ENCODE peak calls at places on chromosomes 7 and 10, in seven cellular contexts. F is transverse colon; X is breast epithelium; V is ovary; Y is CD8-positive, alpha-beta memory T cell; U is IMR-90; O is CD4-positive, CD25-positive, alpha-beta regulatory T cell. L is an unnamed sample. For H3K4me1, the result is how much of the 10 kb centered on the place peaks cover.

GRCh38 chr10:66398653-66399052 is 527.2 kb upstream of the LRRTM3 start:
- DNase-seq in O (no peak), Y (no peak), F (no peak), U (no peak), V (no peak), X (no peak), L (no peak)

GRCh38 chr7:46450871-46451270 is 529.8 kb upstream of the IGFBP3 start:
- DNase-seq in U (peak), V (no peak), Y (no peak), O (no peak), F (no peak), X (no peak), L (no peak)

GRCh38 chr7:114656471-114656870 is 241.9 kb downstream of the FOXP2 start:
- DNase-seq in U (no peak), Y (no peak), O (no peak), X (no peak), F (no peak), V (no peak), L (no peak)

GRCh38 chr7:13198741-13199140 is 511.3 kb downstream of the ARL4A start:
- DNase-seq in X (no peak), V (no peak), O (no peak), U (peak), Y (no peak), F (no peak), L (no peak)

GRCh38 chr7:46752881-46753366 is 829.0 kb downstream of the TNS3 start:
- DNase-seq in F (no peak), Y (no peak), V (no peak), X (no peak), U (peak), O (no peak), L (no peak)

GRCh38 chr10:72019085-72019876 is 55.1 kb downstream of the CHST3 start:
- DNase-seq in X (no peak), V (no peak), U (no peak), Y (no peak), O (no peak), F (no peak), L (no peak)

GRCh38 chr7:5423844-5424688 is 432 bp upstream of the TNRC18 start:
- DNase-seq in V (peak), U (peak), F (peak), Y (peak), O (no peak), X (peak), L (peak)

GRCh38 chr10:111968624-111969023 is 214.9 kb downstream of the GPAM start:
- DNase-seq in O (no peak), F (no peak), Y (no peak), V (no peak), U (no peak), X (no peak), L (no peak)

GRCh38 chr7:107501593-107501992 is 31.7 kb downstream of the GPR22 start:
- DNase-seq in O (no peak), Y (no peak), F (peak), V (no peak), U (peak), X (no peak), L (no peak)

DNA sequence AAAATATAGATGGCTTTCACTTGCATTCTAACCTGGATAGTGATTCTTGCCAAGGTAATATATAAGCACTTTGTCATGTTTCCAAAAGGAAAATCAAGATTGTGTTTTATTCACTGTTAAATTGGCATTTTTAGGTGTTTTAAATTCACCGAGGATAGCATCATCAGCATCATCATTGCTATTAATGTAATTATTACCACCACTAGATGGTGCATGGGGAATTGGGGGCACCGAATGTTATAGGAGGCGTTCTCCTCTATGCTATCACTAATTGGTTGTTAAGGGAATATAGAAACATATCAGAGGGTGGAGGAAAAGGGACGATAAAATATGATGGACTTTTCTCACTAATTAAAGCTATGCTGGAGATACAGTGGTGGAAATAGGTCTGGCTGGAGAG is 95.5 kb downstream of the CELF2 start:
- DNase-seq in F (no peak), Y (peak), X (no peak), O (no peak), U (no peak), V (no peak), L (no peak)
- H3K4me1 ChIP-seq in F (under half), Y (under half), X (under half), O (under half), U (under half), V (under half), L (under half)

GRCh38 chr10:5574642-5575131 is 49.9 kb downstream of the CALML3 start:
- DNase-seq in V (no peak), F (peak), Y (no peak), X (no peak), U (no peak), O (no peak), L (no peak)

GRCh38 chr10:5576154-5576748 is 51.5 kb downstream of the CALML3 start:
- DNase-seq in Y (no peak), V (no peak), O (no peak), X (no peak), U (no peak), F (no peak), L (no peak)

GRCh38 chr10:5576780-5577472 is 52.2 kb downstream of the CALML3 start:
- DNase-seq in U (no peak), Y (no peak), F (no peak), X (no peak), O (no peak), V (no peak), L (no peak)

GRCh38 chr10:5575144-5575481 is 50.4 kb downstream of the CALML3 start:
- DNase-seq in U (no peak), F (no peak), V (no peak), Y (no peak), O (no peak), X (no peak), L (no peak)

GRCh38 chr10:5575482-5576153 is 50.9 kb downstream of the CALML3 start:
- DNase-seq in V (peak), X (no peak), Y (no peak), O (no peak), F (no peak), U (peak), L (no peak)
- H3K4me1 ChIP-seq in V (under half), X (under half), Y (under half), O (under half), F (under half), U (under half), L (under half)

GRCh38 chr10:120651000-120651399 is 194.0 kb downstream of the PLPP4 start:
- DNase-seq in X (no peak), Y (no peak), U (no peak), V (no peak), O (no peak), F (no peak), L (no peak)
- H3K4me1 ChIP-seq in X (under half), Y (under half), U (under half), V (under half), O (under half), F (under half), L (under half)

DNA sequence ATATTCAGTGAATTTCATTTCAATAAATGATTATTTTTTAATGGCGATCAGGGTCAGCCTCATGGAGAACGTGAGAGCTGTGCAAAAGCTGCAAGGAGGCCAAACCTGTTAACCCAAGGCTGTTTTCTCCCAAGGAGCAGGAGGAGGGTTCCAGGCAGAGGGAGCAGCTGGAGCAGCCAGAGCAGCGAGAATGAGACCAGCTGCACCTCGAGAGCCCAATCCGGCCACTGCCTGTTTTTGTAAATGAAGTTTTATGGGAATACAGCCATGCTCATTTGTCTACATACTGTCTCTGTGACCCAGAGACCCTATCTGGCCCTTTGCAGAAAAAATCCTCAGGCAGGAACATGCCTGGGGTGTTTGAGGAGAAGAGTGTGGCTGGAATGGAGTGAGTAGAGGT is 104.9 kb downstream of the GRK5 start:
- DNase-seq in V (no peak), F (no peak), X (no peak), Y (no peak), U (no peak), O (no peak), L (no peak)
- H3K4me1 ChIP-seq in V (under half), F (under half), X (under half), Y (under half), U (under half), O (under half), L (under half)

GRCh38 chr10:86252051-86252450 is 114.5 kb downstream of the GRID1 start:
- DNase-seq in O (no peak), X (no peak), V (no peak), Y (no peak), U (no peak), F (no peak), L (no peak)

GRCh38 chr10:86254526-86255174 is 111.9 kb downstream of the GRID1 start:
- DNase-seq in V (no peak), X (no peak), U (no peak), Y (no peak), F (no peak), O (no peak), L (no peak)

GRCh38 chr10:86252573-86252972 is 114.0 kb downstream of the GRID1 start:
- DNase-seq in V (no peak), F (no peak), O (no peak), X (no peak), U (no peak), Y (no peak), L (no peak)

GRCh38 chr10:86254081-86254480 is 112.5 kb downstream of the GRID1 start:
- DNase-seq in V (no peak), O (no peak), X (no peak), Y (no peak), U (no peak), F (no peak), L (no peak)

DNA sequence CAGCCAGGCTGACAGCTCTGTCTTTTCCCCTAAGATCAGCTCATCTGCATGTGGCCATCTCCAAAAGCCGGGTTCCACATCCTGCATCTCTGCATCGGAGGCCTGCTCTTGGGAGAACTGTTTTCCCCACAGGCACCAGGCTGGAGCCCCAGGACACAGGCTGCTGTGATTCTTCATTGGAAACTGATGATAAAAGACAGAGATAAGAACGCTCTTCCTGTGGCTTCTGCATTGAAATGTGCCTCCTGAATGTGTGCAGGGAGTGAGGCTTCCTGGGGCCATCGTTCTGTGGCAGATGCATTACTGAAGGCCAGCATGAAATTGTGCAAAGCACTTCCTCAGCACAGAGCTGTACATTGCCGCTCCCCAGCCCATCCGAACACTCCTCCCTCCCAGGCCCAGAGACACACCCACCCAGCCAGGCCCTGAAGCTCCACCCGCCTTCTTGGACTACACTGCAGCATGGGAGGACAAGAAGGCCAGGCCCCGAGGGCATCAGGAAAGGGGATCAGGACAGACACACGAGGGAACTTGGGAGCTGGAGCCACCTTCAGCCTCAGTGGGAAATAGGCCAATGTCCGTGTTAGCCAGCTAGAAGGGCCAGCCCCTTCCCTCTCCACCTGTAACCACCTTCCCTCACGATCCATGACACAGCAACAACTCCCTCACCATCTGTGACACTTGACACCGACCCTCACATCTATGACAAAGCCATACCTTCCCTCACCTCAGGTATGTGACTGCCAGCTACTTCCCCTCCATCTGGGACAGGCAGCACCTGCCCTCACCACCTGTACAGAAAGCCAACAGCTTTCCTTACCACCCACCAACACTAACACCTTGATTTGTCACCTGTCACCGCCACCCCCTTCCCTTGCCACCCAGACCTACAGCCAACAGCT is 113.2 kb downstream of the GRID1 start:
- DNase-seq in X (no peak), F (no peak), U (no peak), V (no peak), O (no peak), Y (no peak), L (peak)
- H3K4me1 ChIP-seq in X (under half), F (under half), U (under half), V (under half), O (under half), Y (under half), L (under half)

GRCh38 chr7:37923996-37924395 is 3.6 kb downstream of the EPDR1 start:
- DNase-seq in X (no peak), Y (no peak), F (no peak), U (no peak), O (no peak), V (no peak), L (no peak)
- H3K4me1 ChIP-seq in X (under half), Y (under half), F (under half), U (under half), O (under half), V (under half), L (under half)

DNA sequence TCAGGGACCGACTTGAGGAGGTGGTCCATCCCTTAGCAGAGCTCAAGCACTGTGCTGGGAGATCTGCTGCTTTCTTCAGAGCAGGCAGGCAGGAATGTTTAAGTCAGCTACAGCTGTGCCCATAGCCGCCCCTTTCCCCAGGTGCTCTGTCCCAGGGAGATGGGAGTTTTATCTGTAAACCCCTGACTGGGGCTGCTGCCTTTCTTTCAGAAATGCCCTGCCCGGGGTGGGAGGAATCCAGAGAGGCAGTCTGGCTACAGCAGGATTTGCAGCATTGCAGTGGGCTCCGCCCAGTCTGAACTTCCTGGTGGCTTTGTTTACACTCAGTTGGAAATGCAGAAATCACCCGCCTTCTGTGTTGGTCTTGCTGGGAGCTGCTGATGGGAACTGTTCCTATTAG is 51.2 kb upstream of the SEMA3A start:
- DNase-seq in V (no peak), F (peak), O (no peak), U (no peak), X (no peak), Y (no peak), L (no peak)
- H3K4me1 ChIP-seq in V (under half), F (under half), O (under half), U (under half), X (under half), Y (under half), L (under half)